ENCODE peak calls at places on chromosomes 2 and 18, in five cellular contexts. One of them, this sample, is unnamed.

GRCh38 chr2:108924444-108925251 is 64.4 kb downstream of the EDAR start:
- DNase-seq in GM12865: no peak
- DNase-seq in RWPE1: no peak
- DNase-seq in astrocyte: no peak
- DNase-seq in endothelial cell: no peak
- DNase-seq in this sample: no peak

GRCh38 chr2:66418381-66418780 is 16.5 kb upstream of the MEIS1 start:
- DNase-seq in endothelial cell: no peak
- DNase-seq in astrocyte: no peak
- DNase-seq in GM12865: no peak
- DNase-seq in RWPE1: no peak
- DNase-seq in this sample: no peak

GRCh38 chr2:240985881-240986786 is 12.3 kb upstream of the SNED1 start:
- DNase-seq in endothelial cell: no peak
- DNase-seq in RWPE1: no peak
- DNase-seq in astrocyte: no peak
- DNase-seq in GM12865: no peak
- DNase-seq in this sample: no peak

GRCh38 chr18:58858591-58859468 is 5.8 kb upstream of the ZNF532 start:
- DNase-seq in RWPE1: no peak
- DNase-seq in GM12865: no peak
- DNase-seq in astrocyte: no peak
- DNase-seq in endothelial cell: no peak
- DNase-seq in this sample: no peak

GRCh38 chr2:226995625-226996041 is 159.8 kb downstream of the RHBDD1 start:
- DNase-seq in endothelial cell: no peak
- DNase-seq in RWPE1: peak; percentile 34
- DNase-seq in astrocyte: peak; percentile 92
- DNase-seq in GM12865: peak; percentile 38
- DNase-seq in this sample: peak; percentile 69

GRCh38 chr2:113227698-113228097 is 51.0 kb downstream of the PAX8 start:
- DNase-seq in astrocyte: no peak
- DNase-seq in GM12865: no peak
- DNase-seq in RWPE1: no peak
- DNase-seq in endothelial cell: no peak
- DNase-seq in this sample: no peak

GRCh38 chr2:55965966-55966365 is 42.4 kb upstream of the EFEMP1 start:
- DNase-seq in GM12865: no peak
- DNase-seq in astrocyte: peak; percentile 61
- DNase-seq in endothelial cell: no peak
- DNase-seq in RWPE1: no peak
- DNase-seq in this sample: peak; percentile 89

GRCh38 chr2:228771719-228772254 is 499.3 kb downstream of the PID1 start:
- DNase-seq in RWPE1: no peak
- DNase-seq in GM12865: no peak
- DNase-seq in endothelial cell: no peak
- DNase-seq in astrocyte: no peak
- DNase-seq in this sample: peak; percentile 87

GRCh38 chr2:85799215-85799956 is 45.6 kb downstream of the ATOH8 start:
- DNase-seq in GM12865: no peak
- DNase-seq in astrocyte: no peak
- DNase-seq in endothelial cell: no peak
- DNase-seq in RWPE1: peak; percentile 89
- DNase-seq in this sample: no peak

GRCh38 chr2:2012505-2012904 is 268.2 kb upstream of the PXDN start:
- DNase-seq in RWPE1: no peak
- DNase-seq in endothelial cell: no peak
- DNase-seq in GM12865: no peak
- DNase-seq in astrocyte: peak; percentile 84
- DNase-seq in this sample: no peak

GRCh38 chr2:217756375-217757107 is 246.3 kb downstream of the TNS1 start:
- DNase-seq in endothelial cell: peak; percentile 93
- DNase-seq in astrocyte: peak; percentile 32
- DNase-seq in GM12865: peak; percentile 60
- DNase-seq in RWPE1: peak; percentile 23
- DNase-seq in this sample: peak; percentile 32

GRCh38 chr2:119809329-119810038 is 49.8 kb downstream of the PTPN4 start:
- DNase-seq in astrocyte: peak; percentile 76
- DNase-seq in RWPE1: peak; percentile 22
- DNase-seq in endothelial cell: no peak
- DNase-seq in GM12865: no peak
- DNase-seq in this sample: peak; percentile 43